ENCODE peak calls at places on chromosomes 4 and X, in five cellular contexts. A, P, C, Q and W are unnamed samples.

GRCh38 chr4:88451205-88451604 is 5.7 kb upstream of the HERC5 start:
- DNase-seq in Q (no peak), C (no peak), A (no peak), P (no peak), W (no peak)

GRCh38 chr4:1130318-1131186 is 17.2 kb upstream of the RNF212 start:
- DNase-seq in C (peak), Q (peak), A (peak), P (peak), W (peak)

GRCh38 chr4:189404271-189404670 is 536.4 kb upstream of the FRG1 start:
- DNase-seq in P (no peak), A (no peak), Q (no peak), C (no peak), W (no peak)

GRCh38 chr4:136709897-136710296 is 822.4 kb downstream of the PCDH18 start:
- DNase-seq in Q (no peak), P (no peak), A (no peak), C (no peak), W (no peak)

GRCh38 chrX:20252392-20253231 is 14.1 kb downstream of the RPS6KA3 start:
- DNase-seq in Q (peak), C (peak), P (peak), A (peak), W (no peak)

GRCh38 chr4:7894098-7894676 is 45.5 kb downstream of the AFAP1 start:
- DNase-seq in A (no peak), C (no peak), Q (no peak), P (no peak), W (no peak)

GRCh38 chr4:27861381-27861787 is 1000.7 kb downstream of the STIM2 start:
- DNase-seq in A (no peak), Q (peak), P (no peak), C (peak), W (peak)

GRCh38 chr4:150888625-150889024 is 126.5 kb downstream of the LRBA start:
- DNase-seq in A (no peak), C (no peak), Q (no peak), P (no peak), W (no peak)

GRCh38 chr4:152459326-152459725 is 76.6 kb downstream of the FBXW7 start:
- DNase-seq in Q (no peak), P (no peak), C (no peak), A (no peak), W (no peak)

GRCh38 chr4:152458801-152459302 is 77.0 kb downstream of the FBXW7 start:
- DNase-seq in C (no peak), P (no peak), A (no peak), Q (no peak), W (no peak)

GRCh38 chr4:152462047-152462446 is 73.8 kb downstream of the FBXW7 start:
- DNase-seq in P (no peak), Q (no peak), A (no peak), C (peak), W (no peak)

GRCh38 chr4:152462715-152463114 is 73.2 kb downstream of the FBXW7 start:
- DNase-seq in C (no peak), Q (no peak), A (no peak), P (no peak), W (no peak)

GRCh38 chr4:152460488-152460887 is 75.4 kb downstream of the FBXW7 start:
- DNase-seq in Q (no peak), C (no peak), P (no peak), A (no peak), W (peak)
- TF ChIP-seq CTCF in Q (peak), C (peak), P (no peak), A (no peak), W (peak)

GRCh38 chr4:38856524-38857337 is at the start of gene TLR6:
- DNase-seq in C (peak), P (no peak), Q (peak), A (no peak), W (no peak)
- H3K4me3 ChIP-seq in C (peak), P (peak), Q (no peak), A (peak), W (no peak)

GRCh38 chr4:158209825-158210807 is at the start of gene TMEM144:
- DNase-seq in P (peak), Q (peak), C (peak), A (peak), W (peak)
- TF ChIP-seq CTCF in P (peak), Q (peak), C (no peak), A (peak), W (no peak)

GRCh38 chrX:39170432-39170831 is 369.2 kb downstream of the MID1IP1 start:
- DNase-seq in A (no peak), C (no peak), Q (no peak), P (no peak), W (no peak)

GRCh38 chrX:39176105-39176504 is 374.8 kb downstream of the MID1IP1 start:
- DNase-seq in Q (no peak), P (no peak), C (no peak), A (no peak), W (no peak)

GRCh38 chrX:39171686-39172085 is 370.4 kb downstream of the MID1IP1 start:
- DNase-seq in P (no peak), Q (no peak), C (no peak), A (no peak), W (no peak)

GRCh38 chrX:39175418-39176057 is 374.3 kb downstream of the MID1IP1 start:
- DNase-seq in C (no peak), Q (no peak), P (no peak), A (no peak), W (no peak)

GRCh38 chrX:39174761-39175417 is 373.6 kb downstream of the MID1IP1 start:
- DNase-seq in A (peak), Q (no peak), P (no peak), C (peak), W (no peak)
- H3K4me3 ChIP-seq in A (peak), Q (no peak), P (no peak), C (no peak), W (no peak)

GRCh38 chr4:36159208-36159607 is 85.1 kb downstream of the ARAP2 start:
- DNase-seq in A (no peak), P (no peak), Q (no peak), C (no peak), W (no peak)
- TF ChIP-seq CTCF in A (no peak), P (no peak), Q (no peak), C (no peak), W (no peak)

GRCh38 chrX:13764765-13765164 is 30.2 kb downstream of the OFD1 start:
- DNase-seq in Q (peak), P (no peak), C (no peak), A (no peak), W (no peak)
- H3K4me3 ChIP-seq in Q (no peak), P (no peak), C (no peak), A (no peak), W (no peak)

GRCh38 chr4:91485415-91485814 is 818.4 kb upstream of the GRID2 start:
- DNase-seq in Q (no peak), A (no peak), C (no peak), P (no peak), W (no peak)

DNA sequence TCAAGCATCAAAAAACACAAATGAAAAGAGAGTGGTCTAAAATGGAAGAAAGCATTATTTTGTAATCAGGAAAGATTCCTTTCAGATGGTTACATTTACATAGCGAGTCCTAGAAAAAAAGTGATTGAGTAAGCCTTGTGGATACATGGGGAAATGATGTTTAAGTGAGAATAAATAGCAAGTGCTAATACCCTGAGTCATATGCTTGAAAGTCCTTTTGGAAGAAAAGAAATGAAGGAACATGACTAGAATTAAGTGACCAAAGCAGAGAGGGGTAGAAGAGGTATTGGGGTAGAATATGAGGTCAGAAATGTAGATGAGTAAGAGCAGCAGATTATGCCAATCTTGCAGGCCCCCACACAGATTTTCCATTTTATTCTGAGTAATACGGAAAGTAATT is 814.8 kb upstream of the GRID2 start:
- DNase-seq in A (no peak), P (no peak), Q (no peak), C (no peak), W (no peak)
- TF ChIP-seq CTCF in A (no peak), P (no peak), Q (no peak), C (no peak), W (no peak)

DNA sequence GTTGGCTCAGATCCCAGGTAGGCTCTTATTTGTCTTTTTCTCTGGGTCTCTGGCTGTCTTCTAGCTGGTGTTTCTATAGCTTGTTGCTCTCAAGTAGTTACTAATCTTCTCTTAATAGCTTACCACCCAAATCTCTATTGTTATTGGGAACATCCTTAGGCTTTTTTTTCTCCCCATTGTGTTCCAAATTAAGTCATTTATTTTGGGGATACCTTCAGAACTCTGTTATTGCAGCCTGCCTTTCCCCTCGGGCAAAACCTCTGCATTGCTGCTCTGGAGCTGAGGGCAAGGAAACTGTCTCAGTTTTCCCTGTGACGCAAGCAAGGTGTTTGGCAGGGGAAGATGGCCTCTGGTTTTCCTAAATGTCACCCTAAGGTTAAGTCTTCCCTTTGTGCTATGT is 338.1 kb upstream of the ZCCHC13 start:
- DNase-seq in Q (no peak), A (no peak), P (no peak), C (no peak), W (no peak)
- H3K4me3 ChIP-seq in Q (no peak), A (no peak), P (no peak), C (no peak), W (no peak)